ENCODE peak calls at places on chromosomes 2 and 18, in eight cellular contexts. One of them, this sample, is unnamed.

GRCh38 chr2:25460261-25460905 is 118.7 kb upstream of the DNMT3A start:
- DNase-seq in choroid plexus epithelial cell: no peak
- DNase-seq in fibroblast of lung: no peak
- DNase-seq in right lobe of liver: no peak
- DNase-seq in left lung: no peak
- DNase-seq in AG10803: no peak
- DNase-seq in mucosa of descending colon: no peak
- DNase-seq in esophagus squamous epithelium: no peak
- DNase-seq in this sample: no peak

GRCh38 chr18:63160172-63160995 is 159.2 kb downstream of the BCL2 start:
- DNase-seq in choroid plexus epithelial cell: no peak
- DNase-seq in fibroblast of lung: no peak
- DNase-seq in right lobe of liver: no peak
- DNase-seq in left lung: no peak
- DNase-seq in AG10803: no peak
- DNase-seq in mucosa of descending colon: peak
- DNase-seq in esophagus squamous epithelium: no peak
- DNase-seq in this sample: peak

GRCh38 chr2:38554973-38555595 is 47.6 kb downstream of the HNRNPLL start:
- DNase-seq in choroid plexus epithelial cell: peak
- DNase-seq in fibroblast of lung: no peak
- DNase-seq in right lobe of liver: no peak
- DNase-seq in left lung: no peak
- DNase-seq in AG10803: peak
- DNase-seq in mucosa of descending colon: no peak
- DNase-seq in esophagus squamous epithelium: no peak
- DNase-seq in this sample: no peak

GRCh38 chr2:158667567-158667966 is 127.5 kb upstream of the DAPL1 start:
- DNase-seq in choroid plexus epithelial cell: peak
- DNase-seq in fibroblast of lung: peak
- DNase-seq in right lobe of liver: no peak
- DNase-seq in left lung: no peak
- DNase-seq in AG10803: peak
- DNase-seq in mucosa of descending colon: no peak
- DNase-seq in esophagus squamous epithelium: no peak
- DNase-seq in this sample: no peak

GRCh38 chr2:178863856-178864620 is 56.8 kb upstream of the TTN start:
- DNase-seq in choroid plexus epithelial cell: peak
- DNase-seq in fibroblast of lung: peak
- DNase-seq in right lobe of liver: no peak
- DNase-seq in left lung: no peak
- DNase-seq in AG10803: peak
- DNase-seq in mucosa of descending colon: no peak
- DNase-seq in esophagus squamous epithelium: no peak
- DNase-seq in this sample: no peak

GRCh38 chr2:45173513-45173912 is 164.3 kb upstream of the SIX2 start:
- DNase-seq in choroid plexus epithelial cell: peak
- DNase-seq in fibroblast of lung: peak
- DNase-seq in right lobe of liver: no peak
- DNase-seq in left lung: no peak
- DNase-seq in AG10803: peak
- DNase-seq in mucosa of descending colon: no peak
- DNase-seq in esophagus squamous epithelium: no peak
- DNase-seq in this sample: no peak

GRCh38 chr2:180871649-180872048 is 108.8 kb upstream of the UBE2E3 start:
- DNase-seq in choroid plexus epithelial cell: no peak
- DNase-seq in fibroblast of lung: peak
- DNase-seq in right lobe of liver: no peak
- DNase-seq in left lung: no peak
- DNase-seq in AG10803: peak
- DNase-seq in mucosa of descending colon: no peak
- DNase-seq in esophagus squamous epithelium: no peak
- DNase-seq in this sample: no peak

GRCh38 chr2:33336036-33336625 is 140.3 kb upstream of the RASGRP3 start:
- DNase-seq in choroid plexus epithelial cell: no peak
- DNase-seq in fibroblast of lung: no peak
- DNase-seq in right lobe of liver: no peak
- DNase-seq in left lung: no peak
- DNase-seq in AG10803: no peak
- DNase-seq in mucosa of descending colon: no peak
- DNase-seq in esophagus squamous epithelium: no peak
- DNase-seq in this sample: no peak

GRCh38 chr18:54766631-54767030 is 61.6 kb upstream of the RAB27B start:
- DNase-seq in choroid plexus epithelial cell: peak
- DNase-seq in fibroblast of lung: peak
- DNase-seq in right lobe of liver: no peak
- DNase-seq in left lung: no peak
- DNase-seq in AG10803: no peak
- DNase-seq in mucosa of descending colon: no peak
- DNase-seq in esophagus squamous epithelium: no peak
- DNase-seq in this sample: no peak

GRCh38 chr2:197107291-197108269 is 181.1 kb upstream of the PGAP1 start:
- DNase-seq in choroid plexus epithelial cell: peak
- DNase-seq in fibroblast of lung: peak
- DNase-seq in right lobe of liver: peak
- DNase-seq in left lung: no peak
- DNase-seq in AG10803: peak
- DNase-seq in mucosa of descending colon: no peak
- DNase-seq in esophagus squamous epithelium: no peak
- DNase-seq in this sample: no peak

GRCh38 chr2:109128048-109128465 is 948 bp upstream of the SH3RF3 start:
- DNase-seq in choroid plexus epithelial cell: peak
- DNase-seq in fibroblast of lung: peak
- DNase-seq in right lobe of liver: peak
- DNase-seq in left lung: peak
- DNase-seq in AG10803: peak
- DNase-seq in mucosa of descending colon: peak
- DNase-seq in esophagus squamous epithelium: no peak
- DNase-seq in this sample: peak

GRCh38 chr2:113060396-113060795 is 1.4 kb downstream of the IL36RN start:
- DNase-seq in choroid plexus epithelial cell: peak
- DNase-seq in fibroblast of lung: no peak
- DNase-seq in right lobe of liver: no peak
- DNase-seq in left lung: no peak
- DNase-seq in AG10803: peak
- DNase-seq in mucosa of descending colon: no peak
- DNase-seq in esophagus squamous epithelium: no peak
- DNase-seq in this sample: no peak

GRCh38 chr2:227472265-227473018 is 486 bp downstream of the AGFG1 start:
- DNase-seq in choroid plexus epithelial cell: peak
- DNase-seq in fibroblast of lung: no peak
- DNase-seq in right lobe of liver: peak
- DNase-seq in left lung: peak
- DNase-seq in AG10803: peak
- DNase-seq in mucosa of descending colon: peak
- DNase-seq in esophagus squamous epithelium: peak
- DNase-seq in this sample: peak

GRCh38 chr2:15127876-15128275 is 433.3 kb downstream of the NBAS start:
- DNase-seq in choroid plexus epithelial cell: no peak
- DNase-seq in fibroblast of lung: no peak
- DNase-seq in right lobe of liver: no peak
- DNase-seq in left lung: no peak
- DNase-seq in AG10803: no peak
- DNase-seq in mucosa of descending colon: no peak
- DNase-seq in esophagus squamous epithelium: no peak
- DNase-seq in this sample: no peak

GRCh38 chr2:23662941-23663729 is 263.8 kb downstream of the ATAD2B start:
- DNase-seq in choroid plexus epithelial cell: no peak
- DNase-seq in fibroblast of lung: no peak
- DNase-seq in right lobe of liver: no peak
- DNase-seq in left lung: no peak
- DNase-seq in AG10803: no peak
- DNase-seq in mucosa of descending colon: peak
- DNase-seq in esophagus squamous epithelium: no peak
- DNase-seq in this sample: no peak

GRCh38 chr2:23666241-23667025 is 260.5 kb downstream of the ATAD2B start:
- DNase-seq in choroid plexus epithelial cell: no peak
- DNase-seq in fibroblast of lung: no peak
- DNase-seq in right lobe of liver: no peak
- DNase-seq in left lung: no peak
- DNase-seq in AG10803: no peak
- DNase-seq in mucosa of descending colon: peak
- DNase-seq in esophagus squamous epithelium: no peak
- DNase-seq in this sample: no peak

GRCh38 chr2:23663730-23664005 is 263.3 kb downstream of the ATAD2B start:
- DNase-seq in choroid plexus epithelial cell: peak
- DNase-seq in fibroblast of lung: no peak
- DNase-seq in right lobe of liver: no peak
- DNase-seq in left lung: no peak
- DNase-seq in AG10803: no peak
- DNase-seq in mucosa of descending colon: no peak
- DNase-seq in esophagus squamous epithelium: no peak
- DNase-seq in this sample: no peak

GRCh38 chr2:23662466-23662865 is 264.5 kb downstream of the ATAD2B start:
- DNase-seq in choroid plexus epithelial cell: no peak
- DNase-seq in fibroblast of lung: no peak
- DNase-seq in right lobe of liver: no peak
- DNase-seq in left lung: no peak
- DNase-seq in AG10803: no peak
- DNase-seq in mucosa of descending colon: peak
- DNase-seq in esophagus squamous epithelium: no peak
- DNase-seq in this sample: no peak

GRCh38 chr2:23664069-23664788 is 262.7 kb downstream of the ATAD2B start:
- DNase-seq in choroid plexus epithelial cell: no peak
- DNase-seq in fibroblast of lung: no peak
- DNase-seq in right lobe of liver: no peak
- DNase-seq in left lung: no peak
- DNase-seq in AG10803: no peak
- DNase-seq in mucosa of descending colon: no peak
- DNase-seq in esophagus squamous epithelium: no peak
- DNase-seq in this sample: no peak
- H3K4me3 ChIP-seq in choroid plexus epithelial cell: no peak
- H3K4me3 ChIP-seq in fibroblast of lung: no peak
- H3K4me3 ChIP-seq in right lobe of liver: no peak
- H3K4me3 ChIP-seq in left lung: no peak
- H3K4me3 ChIP-seq in AG10803: no peak
- H3K4me3 ChIP-seq in mucosa of descending colon: no peak
- H3K4me3 ChIP-seq in esophagus squamous epithelium: no peak
- H3K4me3 ChIP-seq in this sample: no peak

GRCh38 chr2:218781691-218782528 is at the start of gene CYP27A1:
- DNase-seq in choroid plexus epithelial cell: peak
- DNase-seq in fibroblast of lung: peak
- DNase-seq in right lobe of liver: peak
- DNase-seq in left lung: peak
- DNase-seq in AG10803: peak
- DNase-seq in mucosa of descending colon: peak
- DNase-seq in esophagus squamous epithelium: no peak
- DNase-seq in this sample: peak
- H3K4me3 ChIP-seq in choroid plexus epithelial cell: peak
- H3K4me3 ChIP-seq in fibroblast of lung: peak
- H3K4me3 ChIP-seq in right lobe of liver: peak
- H3K4me3 ChIP-seq in left lung: peak
- H3K4me3 ChIP-seq in AG10803: peak
- H3K4me3 ChIP-seq in mucosa of descending colon: peak
- H3K4me3 ChIP-seq in esophagus squamous epithelium: peak
- H3K4me3 ChIP-seq in this sample: peak

GRCh38 chr18:10370716-10371115 is 83.7 kb upstream of the APCDD1 start:
- DNase-seq in choroid plexus epithelial cell: no peak
- DNase-seq in fibroblast of lung: no peak
- DNase-seq in right lobe of liver: no peak
- DNase-seq in left lung: no peak
- DNase-seq in AG10803: no peak
- DNase-seq in mucosa of descending colon: no peak
- DNase-seq in esophagus squamous epithelium: no peak
- DNase-seq in this sample: no peak

GRCh38 chr18:10368456-10369453 is 85.7 kb upstream of the APCDD1 start:
- DNase-seq in choroid plexus epithelial cell: no peak
- DNase-seq in fibroblast of lung: no peak
- DNase-seq in right lobe of liver: no peak
- DNase-seq in left lung: no peak
- DNase-seq in AG10803: no peak
- DNase-seq in mucosa of descending colon: no peak
- DNase-seq in esophagus squamous epithelium: no peak
- DNase-seq in this sample: no peak

GRCh38 chr18:10367846-10368245 is 86.6 kb upstream of the APCDD1 start:
- DNase-seq in choroid plexus epithelial cell: no peak
- DNase-seq in fibroblast of lung: no peak
- DNase-seq in right lobe of liver: no peak
- DNase-seq in left lung: no peak
- DNase-seq in AG10803: no peak
- DNase-seq in mucosa of descending colon: no peak
- DNase-seq in esophagus squamous epithelium: no peak
- DNase-seq in this sample: no peak

GRCh38 chr18:10374195-10374594 is 80.2 kb upstream of the APCDD1 start:
- DNase-seq in choroid plexus epithelial cell: no peak
- DNase-seq in fibroblast of lung: no peak
- DNase-seq in right lobe of liver: no peak
- DNase-seq in left lung: no peak
- DNase-seq in AG10803: no peak
- DNase-seq in mucosa of descending colon: no peak
- DNase-seq in esophagus squamous epithelium: no peak
- DNase-seq in this sample: no peak

DNA sequence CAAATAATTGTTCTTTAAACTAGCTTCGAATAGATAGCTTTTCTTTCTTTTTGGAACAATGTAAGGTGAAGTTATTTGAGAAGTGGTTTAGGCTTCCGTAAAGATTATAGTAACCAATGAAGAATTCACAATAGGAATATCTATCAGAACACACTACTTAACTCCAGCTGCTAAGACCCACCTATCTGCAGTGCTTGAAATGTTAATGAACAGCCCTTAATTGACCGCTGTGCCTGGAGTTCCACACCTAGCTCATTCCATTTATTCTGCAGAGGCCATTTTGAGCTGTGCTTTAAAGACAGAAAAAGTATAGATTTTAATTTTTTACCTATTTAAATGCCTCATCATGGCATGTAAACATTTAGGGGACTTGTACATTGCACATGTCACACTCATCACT is 83.3 kb upstream of the APCDD1 start:
- DNase-seq in choroid plexus epithelial cell: no peak
- DNase-seq in fibroblast of lung: no peak
- DNase-seq in right lobe of liver: no peak
- DNase-seq in left lung: no peak
- DNase-seq in AG10803: no peak
- DNase-seq in mucosa of descending colon: no peak
- DNase-seq in esophagus squamous epithelium: no peak
- DNase-seq in this sample: no peak
- H3K4me3 ChIP-seq in choroid plexus epithelial cell: no peak
- H3K4me3 ChIP-seq in fibroblast of lung: no peak
- H3K4me3 ChIP-seq in right lobe of liver: no peak
- H3K4me3 ChIP-seq in left lung: no peak
- H3K4me3 ChIP-seq in AG10803: no peak
- H3K4me3 ChIP-seq in mucosa of descending colon: no peak
- H3K4me3 ChIP-seq in esophagus squamous epithelium: no peak
- H3K4me3 ChIP-seq in this sample: no peak

DNA sequence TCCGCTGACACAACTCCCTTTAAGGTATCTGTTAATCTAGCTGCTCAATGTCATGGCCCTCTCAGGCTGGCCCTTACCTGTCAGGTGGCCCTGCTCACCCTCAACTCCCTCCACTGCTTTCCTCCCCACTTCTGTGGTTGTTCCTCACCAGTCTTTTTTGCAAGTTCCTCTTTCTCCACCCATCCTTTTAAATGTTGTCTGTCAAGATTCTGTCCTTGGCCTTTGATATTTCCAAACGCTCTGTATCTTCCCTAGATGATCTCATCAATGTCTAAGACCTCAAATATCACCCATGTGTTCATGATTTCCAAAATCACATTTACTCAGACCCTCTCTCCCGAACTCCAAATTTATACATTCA is 3.5 kb downstream of the PTPN2 start:
- DNase-seq in choroid plexus epithelial cell: no peak
- DNase-seq in fibroblast of lung: no peak
- DNase-seq in right lobe of liver: no peak
- DNase-seq in left lung: no peak
- DNase-seq in AG10803: no peak
- DNase-seq in mucosa of descending colon: no peak
- DNase-seq in esophagus squamous epithelium: no peak
- DNase-seq in this sample: no peak
- H3K4me3 ChIP-seq in choroid plexus epithelial cell: no peak
- H3K4me3 ChIP-seq in fibroblast of lung: no peak
- H3K4me3 ChIP-seq in right lobe of liver: no peak
- H3K4me3 ChIP-seq in left lung: no peak
- H3K4me3 ChIP-seq in AG10803: no peak
- H3K4me3 ChIP-seq in mucosa of descending colon: no peak
- H3K4me3 ChIP-seq in esophagus squamous epithelium: no peak
- H3K4me3 ChIP-seq in this sample: no peak

This sample was measured in spleen.